ENCODE peak calls at places on chromosomes 6 and 20, in four cellular contexts. S is ovary, U is IMR-90, F is right lobe of liver. I is an unnamed sample.

GRCh38 chr6:74936886-74937285 is 269.0 kb downstream of the COL12A1 start:
- DNase-seq in S (no peak), U (peak; percentile 38), F (no peak), I (no peak)

GRCh38 chr6:25556516-25556915 is 95.5 kb upstream of the SCGN start:
- DNase-seq in S (peak; percentile 86), U (peak; percentile 74), F (peak; percentile 72), I (peak; percentile 70)

GRCh38 chr20:29689411-29690225 is 1567.8 kb upstream of the DEFB115 start:
- DNase-seq in S (no peak), U (no peak), F (peak; percentile 44), I (no peak)

GRCh38 chr6:13216236-13216933 is 112.0 kb downstream of the TBC1D7 start:
- DNase-seq in S (no peak), U (no peak), F (no peak), I (no peak)

GRCh38 chr20:21534453-21534852 is 20.6 kb upstream of the NKX2-2 start:
- DNase-seq in S (no peak), U (no peak), F (no peak), I (no peak)

GRCh38 chr6:88368071-88368787 is 202.1 kb upstream of the CNR1 start:
- DNase-seq in S (no peak), U (no peak), F (no peak), I (no peak)

GRCh38 chr6:2746557-2747061 is 4.1 kb downstream of the MYLK4 start:
- DNase-seq in S (no peak), U (no peak), F (no peak), I (no peak)

GRCh38 chr20:47115694-47116093 is 221.1 kb downstream of the EYA2 start:
- DNase-seq in S (no peak), U (no peak), F (no peak), I (no peak)

GRCh38 chr6:48378874-48379407 is 267.9 kb upstream of the PTCHD4 start:
- DNase-seq in S (no peak), U (no peak), F (no peak), I (no peak)

GRCh38 chr20:2760381-2761305 is 39.8 kb downstream of the CPXM1 start:
- DNase-seq in S (no peak), U (no peak), F (no peak), I (no peak)
- H3K4me1 ChIP-seq in S (no peaks in the 10 kb centered on the region), U (no peaks in the 10 kb centered on the region), F (no peaks in the 10 kb centered on the region), I (no peaks in the 10 kb centered on the region)

GRCh38 chr20:31572701-31573554 is 32.2 kb upstream of the ID1 start:
- DNase-seq in S (peak; percentile 95), U (peak; percentile 98), F (peak; percentile 96), I (peak; percentile 93)
- TF ChIP-seq CTCF in S (no peak), U (no peak), F (no peak), I (no peak)

GRCh38 chr20:38924718-38925117 is 1.5 kb upstream of the FAM83D start:
- DNase-seq in S (no peak), U (no peak), F (no peak), I (no peak)

GRCh38 chr20:38930242-38930569 is 4.0 kb downstream of the FAM83D start:
- DNase-seq in S (no peak), U (no peak), F (no peak), I (no peak)

GRCh38 chr20:38926142-38926933 is at the start of gene FAM83D:
- DNase-seq in S (peak; percentile 81), U (peak; percentile 97), F (peak; percentile 98), I (peak; percentile 89)

GRCh38 chr20:38926934-38927616 is 858 bp downstream of the FAM83D start:
- DNase-seq in S (no peak), U (peak; percentile 36), F (no peak), I (no peak)

DNA sequence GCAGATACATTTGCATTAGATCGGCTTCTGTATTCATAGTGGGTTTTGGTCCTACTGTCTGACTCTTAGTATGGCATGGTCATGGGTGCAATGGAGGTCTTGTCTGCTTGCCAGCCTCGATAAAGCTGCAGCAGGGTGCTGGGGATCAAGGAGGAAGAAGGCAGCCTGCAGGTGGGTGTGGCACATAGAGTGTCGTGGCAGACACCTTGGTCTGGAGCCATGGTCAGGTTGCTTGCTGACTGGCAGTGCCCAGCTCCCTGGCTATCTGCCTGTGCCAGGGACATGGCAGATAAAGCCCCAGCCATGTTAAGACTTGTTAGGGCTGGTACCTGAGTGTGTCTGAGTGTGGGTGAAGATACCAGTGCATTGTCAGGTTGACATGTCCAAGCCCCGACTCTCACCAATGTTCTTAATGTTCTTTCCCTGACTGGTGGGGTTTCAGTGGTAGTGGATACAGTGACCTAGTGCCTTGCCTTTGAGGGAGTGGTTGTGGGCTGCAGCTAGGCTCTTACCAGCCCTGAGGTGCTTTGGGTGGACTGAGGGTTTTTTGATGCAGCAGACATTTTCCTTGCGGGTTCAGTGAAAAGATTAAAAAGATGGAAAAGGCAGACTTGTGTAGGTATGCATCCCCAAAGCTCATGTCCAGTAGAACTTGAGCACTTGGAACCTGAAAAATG is 1.8 kb downstream of the FAM83D start:
- DNase-seq in S (no peak), U (no peak), F (no peak), I (peak; percentile 33)
- TF ChIP-seq POLR2A in S (no peak), U (no peak), F (no peak), I (no peak)

DNA sequence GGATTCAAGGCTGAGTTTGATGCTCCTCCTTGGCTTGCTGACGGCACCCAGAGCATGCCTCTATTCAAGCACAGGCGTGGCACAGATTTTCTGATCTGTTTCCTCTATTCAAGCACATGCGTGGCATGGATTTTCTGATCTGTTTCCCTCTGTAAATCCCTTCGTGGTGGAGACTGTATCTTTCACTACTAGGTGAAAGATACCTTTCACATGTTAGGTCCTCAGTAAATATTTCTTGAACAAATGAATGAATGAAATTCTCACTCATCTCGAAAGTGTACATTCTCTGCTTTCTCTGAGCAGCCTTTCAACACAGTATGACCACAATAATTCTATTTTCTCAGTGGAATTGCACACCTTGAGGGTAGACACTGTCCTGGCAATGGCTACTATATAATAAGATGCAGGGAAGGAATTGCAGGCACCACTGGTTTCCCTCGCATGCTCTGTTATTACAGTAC is 72.6 kb upstream of the F13A1 start:
- DNase-seq in S (no peak), U (no peak), F (no peak), I (no peak)
- H3K4me1 ChIP-seq in S (no peaks in the 10 kb centered on the region), U (no peaks in the 10 kb centered on the region), F (peaks cover 8% of the 10 kb centered on the region), I (no peaks in the 10 kb centered on the region)

DNA sequence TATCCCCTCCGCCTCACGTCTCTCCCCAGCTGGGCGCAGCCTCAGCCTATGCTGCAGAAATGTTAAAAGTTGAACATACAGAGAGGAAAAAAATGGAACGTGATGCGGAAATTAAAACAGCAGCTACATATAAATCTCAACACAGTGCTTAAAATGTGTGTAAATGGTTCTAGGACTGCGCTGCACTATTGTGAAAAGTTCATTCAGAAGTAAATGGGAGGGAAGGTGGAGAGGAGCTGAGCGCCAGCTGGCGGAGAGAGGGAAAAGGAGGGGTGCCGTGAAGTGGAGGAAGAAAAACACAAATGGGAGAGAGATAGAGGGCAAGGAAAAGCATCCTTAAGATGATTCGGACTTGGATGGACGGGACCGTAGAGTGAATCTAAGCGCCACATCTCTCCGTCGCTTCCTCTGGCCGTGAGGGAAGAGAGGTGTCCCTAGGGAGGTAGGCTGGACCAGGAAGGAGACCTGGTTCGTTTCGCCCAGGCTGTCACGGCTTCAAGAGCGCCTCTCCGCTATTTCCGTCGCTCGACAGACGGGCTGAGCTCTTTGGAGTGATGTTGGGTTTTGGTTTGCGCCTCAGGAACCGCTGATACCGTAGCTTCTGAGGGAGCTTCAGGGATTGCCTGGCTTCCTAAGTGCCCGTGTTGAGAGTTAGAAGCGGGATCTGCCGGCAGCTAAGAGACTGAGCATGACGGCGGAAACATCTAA is 113.7 kb downstream of the TRIM27 start:
- DNase-seq in S (no peak), U (no peak), F (no peak), I (no peak)
- TF ChIP-seq CTCF in S (no peak), U (no peak), F (no peak), I (no peak)

GRCh38 chr20:63976980-63977391 is 2.5 kb downstream of the SAMD10 start:
- DNase-seq in S (no peak), U (no peak), F (peak; percentile 54), I (no peak)
- TF ChIP-seq POLR2A in S (no peak), U (no peak), F (no peak), I (no peak)

GRCh38 chr6:166167801-166168615 is at the start of gene TBXT:
- DNase-seq in S (no peak), U (no peak), F (no peak), I (no peak)
- H3K4me1 ChIP-seq in S (peaks cover 3% of the 10 kb centered on the region), U (no peaks in the 10 kb centered on the region), F (peaks cover 14% of the 10 kb centered on the region), I (no peaks in the 10 kb centered on the region)

GRCh38 chr20:45649312-45649863 is 18.3 kb upstream of the WFDC9 start:
- DNase-seq in S (no peak), U (no peak), F (no peak), I (no peak)

GRCh38 chr20:45647441-45648050 is 16.5 kb upstream of the WFDC9 start:
- DNase-seq in S (no peak), U (no peak), F (no peak), I (no peak)

DNA sequence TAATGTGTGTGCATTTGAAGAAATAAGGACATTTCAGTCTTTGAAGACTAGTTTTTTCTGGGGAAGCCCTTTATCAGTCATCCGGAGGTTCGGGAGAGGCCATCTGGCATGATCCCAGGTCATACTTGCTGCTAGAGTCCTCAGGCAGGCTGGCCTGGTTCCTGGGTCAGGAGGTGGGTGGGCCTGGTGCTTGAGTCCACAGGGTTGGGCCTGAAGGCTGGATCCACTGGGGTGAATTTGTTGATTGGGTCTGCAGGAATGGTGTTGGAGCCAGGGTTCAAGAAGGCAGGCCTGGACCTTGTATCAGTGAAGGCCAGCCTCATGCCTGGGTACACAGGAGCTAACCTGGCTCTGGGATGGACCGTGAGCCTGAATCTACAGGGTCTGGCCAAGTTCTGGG is 15.8 kb upstream of the WFDC9 start:
- DNase-seq in S (no peak), U (no peak), F (no peak), I (no peak)
- TF ChIP-seq CTCF in S (no peak), U (no peak), F (no peak), I (no peak)

GRCh38 chr6:37535701-37536461 is 36.2 kb upstream of the CCDC167 start:
- DNase-seq in S (no peak), U (no peak), F (no peak), I (peak; percentile 14)

GRCh38 chr6:37540390-37540789 is 40.7 kb upstream of the CCDC167 start:
- DNase-seq in S (no peak), U (no peak), F (no peak), I (no peak)

GRCh38 chr6:37538107-37538506 is 38.4 kb upstream of the CCDC167 start:
- DNase-seq in S (no peak), U (no peak), F (no peak), I (no peak)

GRCh38 chr6:37539706-37540352 is 40.1 kb upstream of the CCDC167 start:
- DNase-seq in S (no peak), U (peak; percentile 44), F (no peak), I (no peak)

DNA sequence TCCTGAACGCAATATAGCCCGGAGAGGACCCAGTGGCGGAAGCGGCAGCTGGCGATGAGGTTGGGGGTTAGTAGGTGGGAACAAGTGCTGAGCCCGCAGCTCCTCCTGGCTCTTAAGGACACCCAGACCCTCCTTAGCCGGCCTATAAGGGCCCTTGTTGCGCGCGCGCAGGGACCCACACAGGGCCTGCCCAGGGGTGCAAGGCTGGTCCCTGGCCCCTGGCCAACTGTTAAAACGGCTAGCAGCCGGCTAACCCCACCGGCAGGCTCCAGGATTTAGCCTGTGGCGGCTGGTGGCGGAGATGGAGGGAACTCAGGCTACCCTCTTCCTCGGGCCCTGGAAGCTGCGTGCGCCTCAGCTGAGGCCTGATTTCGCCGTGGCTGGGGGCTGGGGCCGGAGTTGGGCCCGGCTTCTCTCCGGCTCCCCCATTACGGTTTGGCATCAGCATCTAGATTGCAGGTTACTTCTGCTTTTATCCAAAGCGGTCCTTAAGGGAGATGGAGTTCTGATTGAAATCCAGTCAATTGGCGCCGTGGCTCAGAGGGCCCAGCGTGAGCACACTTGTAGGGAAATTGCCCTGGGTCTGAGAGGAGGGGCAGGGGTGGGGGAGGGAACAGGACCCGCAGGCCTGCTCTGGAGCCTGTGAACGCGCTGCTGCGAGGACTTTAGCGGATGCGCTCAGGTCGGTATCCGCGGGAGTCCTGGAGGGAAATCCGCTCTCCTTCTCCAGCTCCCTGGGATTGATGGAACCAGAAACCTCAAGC is 37.0 kb upstream of the CCDC167 start:
- DNase-seq in S (no peak), U (no peak), F (no peak), I (no peak)
- TF ChIP-seq POLR2A in S (no peak), U (no peak), F (no peak), I (no peak)

I was measured in prostate gland.